ENCODE peak calls at places on chromosomes 1 and 21, in six cellular contexts. T is aorta; M is kidney glomerular epithelial cell; P is NCI-H1092; C is CD8-positive, alpha-beta memory T cell; Q is B cell. E is an unnamed sample.

GRCh38 chr1:67242016-67242415 is 65.7 kb upstream of the IL12RB2 start:
- DNase-seq in T (no peak), M (no peak), P (no peak), C (no peak), Q (no peak), E (no peak)

GRCh38 chr1:154783976-154784375 is 86.1 kb downstream of the KCNN3 start:
- DNase-seq in T (no peak), M (no peak), P (no peak), C (no peak), Q (no peak), E (no peak)

GRCh38 chr1:109201123-109201703 is 12.5 kb upstream of the SARS1 start:
- DNase-seq in T (no peak), M (peak; percentile 87), P (no peak), C (no peak), Q (no peak), E (peak; percentile 68)

GRCh38 chr1:163174524-163175437 is 27.9 kb downstream of the RGS5 start:
- DNase-seq in T (peak; percentile 85), M (peak; percentile 78), P (peak; percentile 49), C (no peak), Q (no peak), E (peak; percentile 71)

GRCh38 chr21:37341254-37341960 is 25.2 kb upstream of the DYRK1A start:
- DNase-seq in T (no peak), M (no peak), P (no peak), C (no peak), Q (no peak), E (no peak)

GRCh38 chr1:65065535-65066378 is 82.2 kb upstream of the AK4 start:
- DNase-seq in T (peak; percentile 64), M (no peak), P (no peak), C (no peak), Q (no peak), E (no peak)

GRCh38 chr1:245648749-245649517 is 494.1 kb downstream of the KIF26B start:
- DNase-seq in T (no peak), M (no peak), P (no peak), C (no peak), Q (no peak), E (no peak)

GRCh38 chr1:183238071-183238470 is 52.0 kb downstream of the LAMC2 start:
- DNase-seq in T (no peak), M (peak; percentile 30), P (no peak), C (no peak), Q (no peak), E (peak; percentile 11)

E was measured in ACHN.